ENCODE peak calls at places on chromosome 17, in five cellular contexts. N is AG10803, F is OCI-LY7, P is fibroblast of mammary gland, W is thyroid gland. B is an unnamed sample.
A peak's percentile ranks its signal among the peaks of the same experiment; 100 is the strongest.

GRCh38 chr17:45914036-45914717 is 19.8 kb downstream of the MAPT start:
- DNase-seq in W (no peak), F (no peak), N (no peak), P (no peak), B (no peak)

GRCh38 chr17:80365001-80365965 is 49.7 kb upstream of the ENDOV start:
- DNase-seq in F (no peak), W (no peak), P (no peak), N (no peak), B (no peak)

GRCh38 chr17:45970659-45971058 is 28.4 kb upstream of the STH start:
- DNase-seq in P (no peak), N (no peak), W (no peak), F (no peak), B (no peak)

GRCh38 chr17:79116575-79117368 is 42.1 kb downstream of the ENGASE start:
- DNase-seq in F (no peak), N (no peak), P (no peak), W (no peak), B (no peak)

GRCh38 chr17:47966079-47966519 is 4.8 kb upstream of the CDK5RAP3 start:
- DNase-seq in F (no peak), W (no peak), P (no peak), N (no peak), B (no peak)

GRCh38 chr17:27384721-27385120 is 71.5 kb upstream of the KSR1 start:
- DNase-seq in P (peak; percentile 47), W (no peak), F (no peak), N (peak; percentile 26), B (no peak)

GRCh38 chr17:79366988-79367571 is 243.8 kb downstream of the RBFOX3 start:
- DNase-seq in N (no peak), F (no peak), W (no peak), P (no peak), B (no peak)

GRCh38 chr17:39576187-39576586 is 31.5 kb downstream of the NEUROD2 start:
- DNase-seq in F (peak; percentile 27), N (peak; percentile 6), P (no peak), W (no peak), B (no peak)

GRCh38 chr17:19541445-19541844 is 7.8 kb downstream of the SLC47A1 start:
- DNase-seq in F (no peak), P (no peak), W (no peak), N (no peak), B (no peak)

GRCh38 chr17:81033535-81034167 is 1.3 kb upstream of the BAIAP2 start:
- DNase-seq in P (no peak), W (no peak), N (no peak), F (no peak), B (no peak)

GRCh38 chr17:64180089-64180488 is 50.1 kb upstream of the ERN1 start:
- DNase-seq in W (no peak), F (no peak), N (peak; percentile 52), P (peak; percentile 72), B (peak; percentile 88)

GRCh38 chr17:29054835-29055234 is 11.9 kb downstream of the PIPOX start:
- DNase-seq in N (no peak), F (no peak), W (no peak), P (no peak), B (no peak)

GRCh38 chr17:50139950-50140885 is 10.3 kb upstream of the SAMD14 start:
- DNase-seq in F (peak; percentile 63), W (peak; percentile 66), P (peak; percentile 83), N (peak; percentile 75), B (peak; percentile 85)

GRCh38 chr17:45745843-45746494 is 38.2 kb upstream of the CRHR1 start:
- DNase-seq in W (no peak), N (no peak), P (no peak), F (no peak), B (no peak)

GRCh38 chr17:41971721-41972523 is 5.3 kb downstream of the CNP start:
- DNase-seq in P (no peak), N (no peak), F (no peak), W (no peak), B (no peak)

GRCh38 chr17:43308999-43309398 is 75.2 kb upstream of the RNU2-1 start:
- DNase-seq in F (no peak), W (no peak), N (no peak), P (no peak), B (no peak)

GRCh38 chr17:7293131-7293557 is 1.3 kb downstream of the YBX2 start:
- DNase-seq in W (no peak), N (no peak), P (no peak), F (no peak), B (peak; percentile 31)

GRCh38 chr17:41736983-41737679 is 2.7 kb upstream of the HAP1 start:
- DNase-seq in P (no peak), N (no peak), F (no peak), W (no peak), B (no peak)

GRCh38 chr17:61354895-61355294 is 44.7 kb upstream of the TBX2 start:
- DNase-seq in F (no peak), P (no peak), W (no peak), N (no peak), B (no peak)

GRCh38 chr17:41118721-41119120 is 548 bp upstream of the KRTAP4-11 start:
- DNase-seq in P (peak; percentile 14), F (no peak), W (no peak), N (no peak), B (no peak)

GRCh38 chr17:34363183-34363661 is at the start of gene CCL1:
- DNase-seq in W (no peak), N (no peak), F (no peak), P (no peak), B (no peak)

GRCh38 chr17:19313746-19314651 is 48.5 kb downstream of the B9D1 start:
- DNase-seq in F (no peak), W (peak; percentile 39), N (no peak), P (peak; percentile 71), B (peak; percentile 26)

GRCh38 chr17:44209786-44210341 is 9.6 kb downstream of the UBTF start:
- DNase-seq in P (no peak), N (no peak), W (no peak), F (no peak), B (no peak)

GRCh38 chr17:57288034-57288752 is 31.9 kb downstream of the MSI2 start:
- DNase-seq in F (no peak), W (no peak), P (peak; percentile 25), N (peak; percentile 51), B (peak; percentile 17)
- TF ChIP-seq CTCF in F (no peak), W (no peak), P (no peak), N (no peak), B (no peak)

DNA sequence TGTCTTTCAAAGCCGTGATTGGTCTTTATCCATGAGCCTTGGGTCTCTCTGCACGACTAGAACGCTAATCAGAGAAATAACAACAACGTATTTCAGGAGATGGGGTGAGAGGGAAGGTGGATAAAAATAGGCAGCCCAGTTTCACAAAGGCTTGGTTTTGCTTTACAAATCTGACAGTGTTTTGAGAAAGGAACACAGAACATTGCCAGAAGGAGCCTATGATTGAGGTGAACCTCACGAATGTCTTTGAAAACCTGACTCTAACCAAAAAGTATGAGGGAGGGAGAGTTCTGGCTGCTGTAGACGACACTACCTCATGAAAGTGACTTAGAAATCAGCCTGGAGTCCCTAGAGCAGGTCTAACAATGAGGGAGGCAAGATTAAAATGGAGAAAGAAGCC is 38.0 kb upstream of the NOL11 start:
- DNase-seq in W (no peak), N (no peak), F (no peak), P (no peak), B (no peak)
- H3K4me3 ChIP-seq in W (no peak overlapping the region), N (no peak overlapping the region), F (no peak overlapping the region), P (no peak overlapping the region), B (no peak overlapping the region)

GRCh38 chr17:65228734-65229390 is 91.7 kb downstream of the RGS9 start:
- DNase-seq in W (peak; percentile 21), P (peak; percentile 46), F (no peak), N (peak; percentile 39), B (peak; percentile 88)

GRCh38 chr17:65231662-65232335 is 94.6 kb downstream of the RGS9 start:
- DNase-seq in N (peak; percentile 87), F (peak; percentile 71), W (peak; percentile 35), P (peak; percentile 83), B (peak; percentile 87)

GRCh38 chr17:65230040-65230439 is 92.9 kb downstream of the RGS9 start:
- DNase-seq in P (no peak), F (peak; percentile 59), W (no peak), N (no peak), B (peak; percentile 16)

GRCh38 chr17:65229596-65229995 is 92.4 kb downstream of the RGS9 start:
- DNase-seq in F (no peak), N (no peak), W (no peak), P (no peak), B (no peak)

GRCh38 chr17:65231086-65231485 is 93.9 kb downstream of the RGS9 start:
- DNase-seq in F (peak; percentile 14), N (no peak), W (no peak), P (no peak), B (no peak)
- TF ChIP-seq CTCF in F (no peak), N (peak; percentile 6), W (no peak), P (no peak), B (no peak)

DNA sequence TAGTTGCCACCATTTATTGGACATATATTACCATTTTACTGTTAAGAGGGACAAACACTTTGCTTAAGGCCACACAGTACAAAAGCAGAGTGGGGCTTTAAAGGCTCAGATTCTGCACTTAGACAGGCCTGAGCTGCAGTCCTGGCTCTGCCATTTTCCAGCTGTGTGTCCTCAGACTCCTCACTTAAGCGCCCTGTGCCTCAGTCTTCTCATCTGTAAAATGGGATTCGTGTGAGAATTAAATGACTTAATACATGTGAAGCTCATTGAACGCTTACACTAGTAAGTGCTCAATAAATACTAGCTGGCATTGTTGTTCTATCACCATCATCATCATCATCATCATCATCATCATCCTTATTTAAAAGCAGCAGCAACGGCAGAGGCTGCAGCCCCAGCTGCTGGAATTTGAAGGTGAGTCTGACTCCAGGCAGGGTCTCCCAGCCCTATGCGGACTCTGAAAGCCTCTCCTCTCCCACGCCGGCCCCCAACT is 445 bp upstream of the CACNG5 start:
- DNase-seq in P (no peak), F (no peak), N (no peak), W (no peak), B (no peak)
- H3K4me3 ChIP-seq in P (no peak overlapping the region), F (no peak overlapping the region), N (no peak overlapping the region), W (no peak overlapping the region), B (no peak overlapping the region)

GRCh38 chr17:74085434-74085833 is 118.0 kb upstream of the RPL38 start:
- DNase-seq in P (peak; percentile 12), F (peak; percentile 32), W (no peak), N (no peak), B (no peak)
- TF ChIP-seq CTCF in P (peak; percentile 41), F (peak; percentile 77), W (no peak), N (peak; percentile 10), B (no peak)

B was measured in cardiac fibroblast.